ENCODE peak calls at places on chromosomes 3 and 15, in seven cellular contexts. F is HCT116, R is OCI-LY7, T is neural progenitor cell, U is PC-3, W is GM23338, D is SK-N-SH. K is an unnamed sample.

GRCh38 chr3:186966406-186966805 is 36.1 kb downstream of the ST6GAL1 start:
- DNase-seq in F (no peak), R (no peak), D (no peak), U (no peak), T (no peak), W (no peak), K (no peak)

GRCh38 chr15:74302821-74303359 is 64.6 kb downstream of the CYP11A1 start:
- DNase-seq in D (peak; percentile 93), U (peak; percentile 53), W (peak; percentile 85), R (peak; percentile 45), F (no peak), T (peak; percentile 80), K (no peak)

GRCh38 chr3:40450438-40450837 is 6.7 kb upstream of the RPL14 start:
- DNase-seq in F (no peak), W (no peak), R (no peak), U (no peak), T (no peak), D (no peak), K (no peak)

GRCh38 chr3:71430941-71431552 is 152.5 kb downstream of the FOXP1 start:
- DNase-seq in W (no peak), D (no peak), U (peak; percentile 71), T (no peak), F (no peak), R (no peak), K (no peak)

GRCh38 chr3:94167796-94168195 is 104.9 kb downstream of the NSUN3 start:
- DNase-seq in F (no peak), R (no peak), W (no peak), T (no peak), U (no peak), D (no peak), K (no peak)

GRCh38 chr15:51970132-51970817 is 1.3 kb downstream of the LEO1 start:
- DNase-seq in D (no peak), T (no peak), W (no peak), U (no peak), R (no peak), F (no peak), K (no peak)

GRCh38 chr3:89841041-89841440 is 733.6 kb downstream of the EPHA3 start:
- DNase-seq in D (no peak), U (peak; percentile 47), W (no peak), T (no peak), R (no peak), F (no peak), K (no peak)

GRCh38 chr3:56921573-56922571 is 120.1 kb upstream of the ARHGEF3 start:
- DNase-seq in D (no peak), W (no peak), F (no peak), U (no peak), R (peak; percentile 58), T (no peak), K (peak; percentile 69)

GRCh38 chr3:155494332-155494731 is 200.8 kb upstream of the STRIT1 start:
- DNase-seq in R (peak; percentile 68), U (no peak), W (no peak), F (no peak), D (no peak), T (no peak), K (peak; percentile 20)

GRCh38 chr15:57920916-57921315 is 144.6 kb downstream of the ALDH1A2 start:
- DNase-seq in W (no peak), F (no peak), U (no peak), R (no peak), T (no peak), D (no peak), K (no peak)

GRCh38 chr3:130779486-130779885 is 32.9 kb upstream of the PIK3R4 start:
- DNase-seq in D (no peak), W (no peak), U (no peak), T (no peak), F (no peak), R (no peak), K (no peak)

GRCh38 chr15:88636654-88637053 is 2.2 kb upstream of the ISG20 start:
- DNase-seq in R (no peak), T (no peak), U (no peak), D (no peak), F (no peak), W (no peak), K (no peak)

GRCh38 chr15:88635343-88635742 is 3.5 kb upstream of the ISG20 start:
- DNase-seq in U (no peak), R (peak; percentile 86), W (no peak), D (no peak), F (no peak), T (no peak), K (peak; percentile 87)

GRCh38 chr15:88631464-88632028 is 7.3 kb upstream of the ISG20 start:
- DNase-seq in T (no peak), D (no peak), F (no peak), R (no peak), W (no peak), U (no peak), K (no peak)

GRCh38 chr15:88636039-88636438 is 2.8 kb upstream of the ISG20 start:
- DNase-seq in W (peak; percentile 68), R (no peak), T (no peak), D (no peak), F (peak; percentile 69), U (peak; percentile 85), K (no peak)

GRCh38 chr15:88634449-88634848 is 4.4 kb upstream of the ISG20 start:
- DNase-seq in R (no peak), W (no peak), D (no peak), F (no peak), U (no peak), T (no peak), K (peak; percentile 28)
- H3K4me1 ChIP-seq in R (peaks cover 74% of the 10 kb centered on the region), W (peaks cover 31% of the 10 kb centered on the region), D (peaks cover 2% of the 10 kb centered on the region), F (peaks cover 35% of the 10 kb centered on the region), U (peaks cover 55% of the 10 kb centered on the region), T (peaks cover 5% of the 10 kb centered on the region), K (peaks cover 71% of the 10 kb centered on the region)

GRCh38 chr3:12370758-12371157 is 81.9 kb downstream of the PPARG start:
- DNase-seq in U (peak; percentile 88), W (peak; percentile 61), T (peak; percentile 24), D (peak; percentile 2), F (peak; percentile 44), R (no peak), K (no peak)
- TF ChIP-seq EZH2phosphoT487 in U (no peak), W (no peak), T (no peak), D (no peak), F (no peak), R (no peak), K (no peak)

DNA sequence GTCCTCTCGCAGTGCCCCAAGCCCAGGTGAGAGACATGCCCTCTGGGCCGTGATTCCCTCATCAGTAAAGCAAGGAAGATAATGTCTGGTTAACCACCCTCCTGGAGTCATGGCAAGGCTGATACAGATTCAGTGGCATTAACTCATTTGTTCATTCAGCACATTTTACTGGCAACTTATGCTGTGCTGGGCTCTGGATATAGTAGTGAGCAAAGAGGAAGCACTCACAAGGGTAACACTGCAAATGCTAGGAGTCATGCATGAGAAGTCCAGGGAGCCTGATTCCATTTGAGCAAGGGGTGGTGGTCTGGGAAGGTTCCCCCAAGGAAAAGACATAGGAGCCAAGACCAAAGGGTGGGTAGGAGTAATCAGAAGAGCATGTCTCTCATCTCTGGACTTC is 50.2 kb downstream of the SMAD3 start:
- DNase-seq in F (no peak), R (peak; percentile 53), D (no peak), U (no peak), T (no peak), W (no peak), K (no peak)
- H3K4me1 ChIP-seq in F (peaks cover 68% of the 10 kb centered on the region), R (peaks cover 78% of the 10 kb centered on the region), D (peaks cover 8% of the 10 kb centered on the region), U (peaks cover 70% of the 10 kb centered on the region), T (peaks cover 9% of the 10 kb centered on the region), W (no peaks in the 10 kb centered on the region), K (peaks cover 32% of the 10 kb centered on the region)

GRCh38 chr15:31049682-31050606 is 51.6 kb downstream of the TRPM1 start:
- DNase-seq in T (no peak), F (no peak), D (no peak), R (peak; percentile 8), W (no peak), U (no peak), K (no peak)

GRCh38 chr15:31046759-31047359 is 54.7 kb downstream of the TRPM1 start:
- DNase-seq in W (peak; percentile 27), D (no peak), R (no peak), U (no peak), F (no peak), T (no peak), K (no peak)

GRCh38 chr15:31051646-31052045 is 49.9 kb downstream of the TRPM1 start:
- DNase-seq in R (no peak), U (no peak), T (no peak), D (no peak), F (no peak), W (no peak), K (no peak)

GRCh38 chr15:31047437-31047836 is 54.1 kb downstream of the TRPM1 start:
- DNase-seq in R (no peak), D (no peak), T (no peak), F (no peak), U (no peak), W (no peak), K (no peak)

GRCh38 chr15:31049122-31049521 is 52.4 kb downstream of the TRPM1 start:
- DNase-seq in W (no peak), F (no peak), U (no peak), D (no peak), R (no peak), T (no peak), K (no peak)
- TF ChIP-seq EZH2phosphoT487 in W (no peak), F (no peak), U (no peak), D (no peak), R (no peak), T (no peak), K (no peak)